ENCODE peak calls at places on chromosomes 16 and 17, in eight cellular contexts. M is GM12865; U is NCI-H1694; O is T-helper 17 cell; L is stimulated activated CD8-positive, alpha-beta memory T cell treated with anti-CD3 and anti-CD28 coated beads, Interleukin-4, amount 100 ng/mL, for 1 hour; H is amygdala; F is uterus; D is NCI-H1105. X is an unnamed sample.

GRCh38 chr17:19867654-19868395 is at the start of gene ULK2:
- DNase-seq in U (no peak), D (no peak), H (peak), O (peak), F (peak), M (peak), L (peak), X (peak)

GRCh38 chr17:53934931-53935330 is 112.2 kb downstream of the KIF2B start:
- DNase-seq in L (no peak), H (no peak), O (no peak), U (no peak), D (no peak), M (no peak), F (no peak), X (no peak)

GRCh38 chr16:25798065-25798464 is 106.3 kb downstream of the HS3ST4 start:
- DNase-seq in D (no peak), H (no peak), U (no peak), M (no peak), O (no peak), F (no peak), L (no peak), X (no peak)

GRCh38 chr17:82246365-82247174 is 17.7 kb downstream of the SLC16A3 start:
- DNase-seq in L (no peak), F (peak), H (no peak), O (no peak), U (no peak), M (no peak), D (no peak), X (peak)

GRCh38 chr17:49495842-49496182 is 719 bp downstream of the NGFR start:
- DNase-seq in O (no peak), H (no peak), D (no peak), L (no peak), U (no peak), M (no peak), F (no peak), X (no peak)

GRCh38 chr16:76389126-76389525 is 111.9 kb downstream of the CNTNAP4 start:
- DNase-seq in L (no peak), H (no peak), D (no peak), U (no peak), F (no peak), M (no peak), O (no peak), X (no peak)

GRCh38 chr16:84045818-84046470 is 3.3 kb upstream of the SLC38A8 start:
- DNase-seq in L (no peak), O (no peak), F (no peak), U (no peak), M (no peak), H (no peak), D (no peak), X (no peak)

GRCh38 chr17:15490634-15491261 is 23.3 kb upstream of the CDRT4 start:
- DNase-seq in F (peak), H (peak), U (no peak), M (no peak), L (no peak), D (no peak), O (no peak), X (no peak)

GRCh38 chr17:32356750-32357149 is 6.8 kb downstream of the ZNF207 start:
- DNase-seq in L (no peak), M (peak), U (no peak), H (no peak), O (no peak), F (no peak), D (no peak), X (no peak)

GRCh38 chr16:65875362-65876199 is 490.9 kb upstream of the CDH5 start:
- DNase-seq in M (peak), U (no peak), D (no peak), O (no peak), L (no peak), H (no peak), F (no peak), X (no peak)

GRCh38 chr17:50953831-50954601 is 87.9 kb upstream of the TOB1 start:
- DNase-seq in O (no peak), M (peak), H (no peak), D (peak), F (no peak), U (peak), L (no peak), X (peak)

GRCh38 chr16:22317001-22317530 is 19.9 kb downstream of the POLR3E start:
- DNase-seq in F (no peak), M (no peak), O (no peak), U (no peak), H (no peak), D (no peak), L (no peak), X (no peak)

GRCh38 chr17:45276031-45276430 is 14.1 kb upstream of the SPATA32 start:
- DNase-seq in L (no peak), M (no peak), U (no peak), O (no peak), H (no peak), D (no peak), F (no peak), X (no peak)

GRCh38 chr16:83305092-83305491 is 502.7 kb upstream of the HSBP1 start:
- DNase-seq in O (no peak), M (no peak), H (no peak), F (no peak), L (no peak), U (no peak), D (no peak), X (peak)

GRCh38 chr16:86578499-86579267 is at the start of gene FOXL1:
- DNase-seq in F (no peak), L (no peak), H (no peak), M (no peak), U (no peak), D (no peak), O (no peak), X (no peak)

GRCh38 chr16:68079616-68080344 is 5.4 kb upstream of the NFATC3 start:
- DNase-seq in O (peak), D (no peak), L (peak), H (no peak), U (no peak), F (peak), M (peak), X (no peak)

GRCh38 chr16:27690604-27691003 is 140.7 kb downstream of the KATNIP start:
- DNase-seq in D (no peak), U (peak), M (peak), O (no peak), F (no peak), H (no peak), L (no peak), X (no peak)

GRCh38 chr17:74061758-74062157 is 141.7 kb upstream of the RPL38 start:
- DNase-seq in U (no peak), D (no peak), L (no peak), H (no peak), O (no peak), F (no peak), M (no peak), X (no peak)

GRCh38 chr17:49993423-49994037 is 1.5 kb downstream of the DLX3 start:
- DNase-seq in O (no peak), U (no peak), M (peak), F (no peak), L (no peak), H (no peak), D (no peak), X (no peak)

GRCh38 chr16:82229800-82230619 is 60.0 kb upstream of the MPHOSPH6 start:
- DNase-seq in L (peak), F (peak), U (peak), M (peak), O (peak), D (peak), H (peak), X (peak)

GRCh38 chr17:34997355-34997862 is 17.1 kb downstream of the LIG3 start:
- DNase-seq in M (no peak), L (no peak), F (peak), D (peak), U (peak), O (no peak), H (no peak), X (no peak)

GRCh38 chr16:72198021-72198420 is 26.1 kb upstream of the PMFBP1 start:
- DNase-seq in O (no peak), M (no peak), U (peak), F (no peak), D (peak), L (no peak), H (peak), X (no peak)

GRCh38 chr17:49708515-49709161 is 874 bp upstream of the SLC35B1 start:
- DNase-seq in F (peak), L (no peak), O (no peak), U (no peak), H (no peak), D (no peak), M (no peak), X (no peak)

GRCh38 chr17:82434216-82434565 is 15.8 kb upstream of the OGFOD3 start:
- DNase-seq in L (no peak), D (no peak), M (peak), O (no peak), F (no peak), U (no peak), H (no peak), X (no peak)

GRCh38 chr16:72876981-72877373 is 171.0 kb downstream of the ZFHX3 start:
- DNase-seq in F (no peak), U (no peak), O (no peak), M (no peak), D (no peak), H (no peak), L (no peak), X (no peak)

GRCh38 chr16:83878838-83879237 is 20.1 kb upstream of the MLYCD start:
- DNase-seq in L (no peak), U (peak), H (no peak), M (no peak), D (no peak), O (no peak), F (no peak), X (no peak)

GRCh38 chr17:63439682-63440081 is 6.4 kb downstream of the CYB561 start:
- DNase-seq in D (no peak), O (no peak), F (no peak), L (no peak), M (no peak), U (no peak), H (no peak), X (no peak)

GRCh38 chr16:23171234-23171948 is 11.2 kb upstream of the SCNN1G start:
- DNase-seq in L (no peak), D (no peak), M (no peak), H (no peak), U (no peak), O (no peak), F (no peak), X (no peak)

GRCh38 chr16:3963886-3964685 is 83.6 kb upstream of the CREBBP start:
- DNase-seq in M (no peak), D (no peak), U (no peak), L (no peak), H (no peak), F (no peak), O (no peak), X (no peak)

GRCh38 chr16:50269061-50269705 is 2.8 kb downstream of the ADCY7 start:
- DNase-seq in O (no peak), M (no peak), D (no peak), U (no peak), H (no peak), L (no peak), F (no peak), X (no peak)

GRCh38 chr17:13346996-13347762 is 254.6 kb downstream of the HS3ST3A1 start:
- DNase-seq in O (no peak), H (no peak), F (no peak), L (no peak), D (no peak), M (no peak), U (no peak), X (peak)

GRCh38 chr16:57084257-57084770 is 8.1 kb upstream of the CPNE2 start:
- DNase-seq in M (peak), L (peak), D (peak), U (peak), F (peak), H (peak), O (peak), X (no peak)

GRCh38 chr17:49995055-49995738 is at the start of gene DLX3:
- DNase-seq in H (no peak), M (no peak), U (peak), O (no peak), D (peak), F (peak), L (no peak), X (peak)

GRCh38 chr17:2402517-2402916 is 1.7 kb upstream of the MNT start:
- DNase-seq in M (no peak), O (no peak), L (no peak), D (no peak), H (no peak), F (no peak), U (no peak), X (no peak)

GRCh38 chr16:21563676-21564075 is 35.7 kb upstream of the METTL9 start:
- DNase-seq in U (no peak), L (no peak), F (no peak), H (no peak), O (no peak), D (no peak), M (no peak), X (no peak)

GRCh38 chr17:34269969-34270368 is at the start of gene CCL7:
- DNase-seq in O (no peak), M (no peak), D (no peak), L (no peak), U (no peak), F (no peak), H (no peak), X (no peak)

GRCh38 chr16:5066511-5066910 is 755 bp upstream of the C16orf89 start:
- DNase-seq in O (no peak), U (no peak), H (no peak), F (no peak), L (no peak), M (no peak), D (no peak), X (no peak)

GRCh38 chr17:57739402-57740224 is 5.5 kb downstream of the CCDC182 start:
- DNase-seq in L (no peak), D (peak), M (peak), U (peak), O (no peak), F (no peak), H (no peak), X (no peak)